ENCODE peak calls at places on chromosomes 5 and 9, in eight cellular contexts. One of them, this sample, is unnamed.

GRCh38 chr9:89440548-89440947 is 57.4 kb downstream of the SEMA4D start:
- DNase-seq in GM10248: no peak
- DNase-seq in cardiac fibroblast: no peak
- DNase-seq in psoas muscle: peak; percentile 77
- DNase-seq in lower lobe of right lung: peak; percentile 90
- DNase-seq in stomach: peak; percentile 78
- DNase-seq in neural progenitor cell: no peak
- DNase-seq in heart left ventricle: peak; percentile 70
- DNase-seq in this sample: no peak

GRCh38 chr5:155064580-155064979 is 51.0 kb downstream of the KIF4B start:
- DNase-seq in psoas muscle: no peak
- DNase-seq in GM10248: peak; percentile 29
- DNase-seq in stomach: no peak
- DNase-seq in cardiac fibroblast: no peak
- DNase-seq in heart left ventricle: no peak
- DNase-seq in lower lobe of right lung: no peak
- DNase-seq in neural progenitor cell: no peak
- DNase-seq in this sample: no peak

GRCh38 chr5:104628906-104629305 is 1066.3 kb upstream of the NUDT12 start:
- DNase-seq in stomach: no peak
- DNase-seq in GM10248: no peak
- DNase-seq in lower lobe of right lung: no peak
- DNase-seq in psoas muscle: no peak
- DNase-seq in neural progenitor cell: no peak
- DNase-seq in heart left ventricle: no peak
- DNase-seq in cardiac fibroblast: peak; percentile 9
- DNase-seq in this sample: no peak

GRCh38 chr9:6757132-6757987 is at the start of gene KDM4C:
- DNase-seq in cardiac fibroblast: peak; percentile 94
- DNase-seq in stomach: peak; percentile 97
- DNase-seq in lower lobe of right lung: peak; percentile 97
- DNase-seq in GM10248: peak; percentile 84
- DNase-seq in neural progenitor cell: peak; percentile 99
- DNase-seq in psoas muscle: peak; percentile 90
- DNase-seq in heart left ventricle: peak; percentile 96
- DNase-seq in this sample: peak; percentile 76

GRCh38 chr9:110835859-110836271 is 167.3 kb downstream of the MUSK start:
- DNase-seq in neural progenitor cell: no peak
- DNase-seq in stomach: no peak
- DNase-seq in GM10248: no peak
- DNase-seq in cardiac fibroblast: peak; percentile 32
- DNase-seq in heart left ventricle: no peak
- DNase-seq in psoas muscle: no peak
- DNase-seq in lower lobe of right lung: no peak
- DNase-seq in this sample: no peak

GRCh38 chr5:94218374-94218773 is 400.0 kb downstream of the KIAA0825 start:
- DNase-seq in neural progenitor cell: no peak
- DNase-seq in stomach: no peak
- DNase-seq in heart left ventricle: no peak
- DNase-seq in lower lobe of right lung: no peak
- DNase-seq in psoas muscle: no peak
- DNase-seq in cardiac fibroblast: peak; percentile 61
- DNase-seq in GM10248: no peak
- DNase-seq in this sample: no peak

GRCh38 chr5:173391031-173391430 is 62.8 kb upstream of the STC2 start:
- DNase-seq in lower lobe of right lung: no peak
- DNase-seq in psoas muscle: no peak
- DNase-seq in cardiac fibroblast: no peak
- DNase-seq in neural progenitor cell: peak; percentile 46
- DNase-seq in GM10248: no peak
- DNase-seq in heart left ventricle: no peak
- DNase-seq in stomach: no peak
- DNase-seq in this sample: no peak

GRCh38 chr5:145942202-145942601 is 5.8 kb downstream of the SH3RF2 start:
- DNase-seq in lower lobe of right lung: no peak
- DNase-seq in GM10248: no peak
- DNase-seq in heart left ventricle: no peak
- DNase-seq in cardiac fibroblast: no peak
- DNase-seq in neural progenitor cell: no peak
- DNase-seq in stomach: peak; percentile 63
- DNase-seq in psoas muscle: no peak
- DNase-seq in this sample: no peak

GRCh38 chr5:158456756-158457155 is 597.8 kb upstream of the CLINT1 start:
- DNase-seq in psoas muscle: peak; percentile 25
- DNase-seq in heart left ventricle: peak; percentile 36
- DNase-seq in stomach: no peak
- DNase-seq in GM10248: no peak
- DNase-seq in neural progenitor cell: no peak
- DNase-seq in cardiac fibroblast: peak; percentile 87
- DNase-seq in lower lobe of right lung: no peak
- DNase-seq in this sample: no peak

GRCh38 chr9:69605406-69605805 is 66.8 kb downstream of the APBA1 start:
- DNase-seq in lower lobe of right lung: no peak
- DNase-seq in cardiac fibroblast: no peak
- DNase-seq in neural progenitor cell: no peak
- DNase-seq in GM10248: no peak
- DNase-seq in psoas muscle: no peak
- DNase-seq in heart left ventricle: no peak
- DNase-seq in stomach: no peak
- DNase-seq in this sample: no peak

GRCh38 chr9:95409650-95410426 is 92.3 kb upstream of the FANCC start:
- DNase-seq in neural progenitor cell: no peak
- DNase-seq in cardiac fibroblast: peak; percentile 81
- DNase-seq in GM10248: no peak
- DNase-seq in lower lobe of right lung: no peak
- DNase-seq in stomach: no peak
- DNase-seq in heart left ventricle: no peak
- DNase-seq in psoas muscle: no peak
- DNase-seq in this sample: no peak

GRCh38 chr9:132937463-132937901 is 6.9 kb downstream of the TSC1 start:
- DNase-seq in cardiac fibroblast: peak; percentile 33
- DNase-seq in lower lobe of right lung: no peak
- DNase-seq in GM10248: no peak
- DNase-seq in stomach: no peak
- DNase-seq in neural progenitor cell: no peak
- DNase-seq in psoas muscle: no peak
- DNase-seq in heart left ventricle: no peak
- DNase-seq in this sample: no peak

GRCh38 chr9:125145425-125145824 is 2.1 kb upstream of the SCAI start:
- DNase-seq in GM10248: no peak
- DNase-seq in stomach: no peak
- DNase-seq in neural progenitor cell: no peak
- DNase-seq in psoas muscle: no peak
- DNase-seq in lower lobe of right lung: no peak
- DNase-seq in cardiac fibroblast: peak; percentile 54
- DNase-seq in heart left ventricle: no peak
- DNase-seq in this sample: no peak

GRCh38 chr9:86099695-86100364 is 472 bp upstream of the GOLM1 start:
- DNase-seq in cardiac fibroblast: peak; percentile 73
- DNase-seq in GM10248: peak; percentile 27
- DNase-seq in lower lobe of right lung: peak; percentile 56
- DNase-seq in stomach: peak; percentile 43
- DNase-seq in neural progenitor cell: peak; percentile 56
- DNase-seq in psoas muscle: peak; percentile 26
- DNase-seq in heart left ventricle: peak; percentile 45
- DNase-seq in this sample: peak; percentile 56

DNA sequence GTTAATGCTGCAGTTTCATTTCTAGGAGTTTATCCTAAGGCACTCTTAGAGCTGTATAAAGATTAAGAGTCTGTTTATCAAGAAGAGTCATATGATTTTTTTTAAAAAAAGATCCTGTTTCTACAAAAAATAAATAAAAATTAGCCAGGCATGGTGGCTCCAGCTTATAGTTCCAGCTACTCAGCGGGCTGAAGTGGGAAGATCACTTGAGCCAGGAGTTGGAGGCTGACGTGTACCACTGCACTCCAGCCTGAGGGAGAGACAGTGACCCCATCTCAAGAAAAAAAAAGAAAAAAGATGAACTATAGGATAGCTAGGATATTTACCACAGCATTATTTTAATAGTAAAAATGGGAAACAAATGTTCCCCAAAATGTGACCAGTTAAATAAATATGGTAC is 3.3 kb upstream of the UBE2D2 start:
- DNase-seq in neural progenitor cell: no peak
- DNase-seq in cardiac fibroblast: no peak
- DNase-seq in psoas muscle: no peak
- DNase-seq in GM10248: no peak
- DNase-seq in lower lobe of right lung: no peak
- DNase-seq in stomach: no peak
- DNase-seq in heart left ventricle: no peak
- DNase-seq in this sample: no peak
- TF ChIP-seq CTCF in neural progenitor cell: no peak
- TF ChIP-seq CTCF in cardiac fibroblast: no peak
- TF ChIP-seq CTCF in psoas muscle: no peak
- TF ChIP-seq CTCF in GM10248: no peak
- TF ChIP-seq CTCF in lower lobe of right lung: no peak
- TF ChIP-seq CTCF in stomach: no peak
- TF ChIP-seq CTCF in heart left ventricle: no peak
- TF ChIP-seq CTCF in this sample: no peak

GRCh38 chr9:32382582-32383320 is 1.7 kb upstream of the ACO1 start:
- DNase-seq in stomach: no peak
- DNase-seq in cardiac fibroblast: no peak
- DNase-seq in neural progenitor cell: no peak
- DNase-seq in heart left ventricle: no peak
- DNase-seq in lower lobe of right lung: no peak
- DNase-seq in psoas muscle: no peak
- DNase-seq in GM10248: no peak
- DNase-seq in this sample: no peak

GRCh38 chr9:32385135-32385884 is 867 bp downstream of the ACO1 start:
- DNase-seq in GM10248: no peak
- DNase-seq in lower lobe of right lung: no peak
- DNase-seq in psoas muscle: no peak
- DNase-seq in stomach: no peak
- DNase-seq in heart left ventricle: no peak
- DNase-seq in cardiac fibroblast: peak; percentile 60
- DNase-seq in neural progenitor cell: no peak
- DNase-seq in this sample: no peak

GRCh38 chr9:32384002-32384363 is 460 bp upstream of the ACO1 start:
- DNase-seq in psoas muscle: no peak
- DNase-seq in stomach: no peak
- DNase-seq in GM10248: no peak
- DNase-seq in heart left ventricle: no peak
- DNase-seq in lower lobe of right lung: no peak
- DNase-seq in neural progenitor cell: no peak
- DNase-seq in cardiac fibroblast: no peak
- DNase-seq in this sample: no peak

GRCh38 chr9:32385885-32386283 is 1.4 kb downstream of the ACO1 start:
- DNase-seq in heart left ventricle: no peak
- DNase-seq in cardiac fibroblast: no peak
- DNase-seq in psoas muscle: no peak
- DNase-seq in GM10248: no peak
- DNase-seq in neural progenitor cell: no peak
- DNase-seq in lower lobe of right lung: no peak
- DNase-seq in stomach: no peak
- DNase-seq in this sample: no peak

DNA sequence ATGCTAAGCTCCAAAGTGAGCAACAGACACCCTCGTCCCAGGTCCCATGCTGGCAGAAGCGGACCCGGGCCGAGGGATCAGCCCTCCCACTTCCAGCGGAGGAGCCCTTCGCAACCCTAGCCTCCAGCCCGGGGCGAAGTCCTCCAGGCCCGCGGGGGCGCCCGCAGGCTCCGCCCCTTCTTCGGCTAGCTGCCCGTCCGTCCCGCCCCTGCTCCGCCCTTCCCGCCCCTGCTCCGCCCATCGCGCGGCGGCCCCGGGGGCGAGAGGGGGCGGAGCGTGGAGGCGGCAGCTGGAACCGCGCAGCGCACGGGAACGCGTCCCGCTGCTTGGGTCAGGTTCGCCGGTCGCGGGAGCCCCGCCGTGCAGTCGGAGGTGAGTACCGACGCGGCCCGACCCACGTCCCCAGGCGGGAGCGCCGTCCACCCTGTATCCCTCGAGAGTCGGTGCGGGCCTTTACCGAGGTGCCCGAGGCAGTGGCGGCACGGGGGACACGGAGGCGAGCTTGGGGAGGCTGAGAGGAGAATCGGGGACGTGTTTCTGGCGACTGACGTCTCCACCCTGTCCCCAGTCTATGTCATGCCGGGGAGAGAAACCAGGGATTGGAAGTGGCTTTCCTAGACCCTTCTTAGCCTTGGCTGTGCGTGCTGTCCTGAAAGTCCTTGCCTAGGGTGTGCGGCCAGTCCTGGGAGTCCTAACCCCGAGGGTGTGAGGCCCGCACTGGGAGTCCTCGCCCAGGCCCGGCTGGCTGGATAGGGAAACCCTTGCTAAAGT is at the start of gene ACO1:
- DNase-seq in neural progenitor cell: peak; percentile 96
- DNase-seq in psoas muscle: peak; percentile 92
- DNase-seq in stomach: peak; percentile 93
- DNase-seq in GM10248: peak; percentile 97
- DNase-seq in heart left ventricle: peak; percentile 92
- DNase-seq in cardiac fibroblast: peak; percentile 83
- DNase-seq in lower lobe of right lung: peak; percentile 93
- DNase-seq in this sample: peak; percentile 93
- TF ChIP-seq CTCF in neural progenitor cell: peak; percentile 10
- TF ChIP-seq CTCF in psoas muscle: no peak
- TF ChIP-seq CTCF in stomach: no peak
- TF ChIP-seq CTCF in GM10248: peak; percentile 28
- TF ChIP-seq CTCF in heart left ventricle: no peak
- TF ChIP-seq CTCF in cardiac fibroblast: no peak
- TF ChIP-seq CTCF in lower lobe of right lung: no peak
- TF ChIP-seq CTCF in this sample: no peak

DNA sequence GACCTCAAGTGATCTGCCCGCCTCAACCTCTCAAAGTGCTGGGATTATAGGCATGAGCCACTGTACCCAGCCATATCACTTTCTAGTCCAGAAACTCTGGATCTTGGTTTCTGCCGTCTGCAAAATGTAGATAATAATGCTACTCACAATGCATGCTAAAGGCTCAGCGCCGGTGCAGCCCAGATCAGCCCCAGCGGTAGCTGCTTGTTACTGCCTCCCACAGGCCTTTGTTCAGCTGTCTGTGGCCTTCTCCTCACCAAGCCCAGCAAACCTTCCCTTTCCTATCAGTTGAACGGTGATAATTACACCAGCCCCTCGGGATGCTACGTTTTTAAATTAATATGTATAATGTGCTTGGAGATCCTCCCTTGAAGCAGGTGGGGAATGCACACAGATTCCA is 26.2 kb upstream of the MSX2 start:
- DNase-seq in stomach: no peak
- DNase-seq in lower lobe of right lung: no peak
- DNase-seq in psoas muscle: no peak
- DNase-seq in heart left ventricle: no peak
- DNase-seq in GM10248: no peak
- DNase-seq in neural progenitor cell: peak; percentile 56
- DNase-seq in cardiac fibroblast: no peak
- DNase-seq in this sample: no peak
- TF ChIP-seq CTCF in stomach: no peak
- TF ChIP-seq CTCF in lower lobe of right lung: no peak
- TF ChIP-seq CTCF in psoas muscle: no peak
- TF ChIP-seq CTCF in heart left ventricle: no peak
- TF ChIP-seq CTCF in GM10248: no peak
- TF ChIP-seq CTCF in neural progenitor cell: peak; percentile 42
- TF ChIP-seq CTCF in cardiac fibroblast: no peak
- TF ChIP-seq CTCF in this sample: no peak

GRCh38 chr9:38326122-38326521 is 66.4 kb upstream of the ALDH1B1 start:
- DNase-seq in GM10248: no peak
- DNase-seq in stomach: no peak
- DNase-seq in lower lobe of right lung: no peak
- DNase-seq in heart left ventricle: no peak
- DNase-seq in neural progenitor cell: no peak
- DNase-seq in psoas muscle: no peak
- DNase-seq in cardiac fibroblast: no peak
- DNase-seq in this sample: no peak
- TF ChIP-seq CTCF in GM10248: no peak
- TF ChIP-seq CTCF in stomach: no peak
- TF ChIP-seq CTCF in lower lobe of right lung: no peak
- TF ChIP-seq CTCF in heart left ventricle: no peak
- TF ChIP-seq CTCF in neural progenitor cell: no peak
- TF ChIP-seq CTCF in psoas muscle: no peak
- TF ChIP-seq CTCF in cardiac fibroblast: no peak
- TF ChIP-seq CTCF in this sample: no peak